ENCODE peak calls at places on chromosomes 3 and 15, in seven cellular contexts. One of them, this sample, is unnamed.
A peak's percentile ranks its signal among the peaks of the same experiment; 100 is the strongest.

GRCh38 chr3:9491506-9491905 is 62.1 kb downstream of the LHFPL4 start:
- DNase-seq in NCI-H1694 treated with DMSO at 0.1 percent for 48 hours: no peak
- DNase-seq in left lobe of liver: no peak
- DNase-seq in A549: no peak
- DNase-seq in HCEC 1CT: no peak
- DNase-seq in H54: no peak
- DNase-seq in fibroblast of lung: no peak
- DNase-seq in this sample: no peak

GRCh38 chr15:87863152-87863551 is 393.4 kb downstream of the NTRK3 start:
- DNase-seq in NCI-H1694 treated with DMSO at 0.1 percent for 48 hours: no peak
- DNase-seq in left lobe of liver: no peak
- DNase-seq in A549: no peak
- DNase-seq in HCEC 1CT: no peak
- DNase-seq in H54: no peak
- DNase-seq in fibroblast of lung: peak; percentile 5
- DNase-seq in this sample: no peak

GRCh38 chr15:41965441-41966413 is 6.6 kb downstream of the EHD4 start:
- DNase-seq in NCI-H1694 treated with DMSO at 0.1 percent for 48 hours: no peak
- DNase-seq in left lobe of liver: peak; percentile 15
- DNase-seq in A549: no peak
- DNase-seq in HCEC 1CT: no peak
- DNase-seq in H54: no peak
- DNase-seq in fibroblast of lung: peak; percentile 27
- DNase-seq in this sample: no peak

GRCh38 chr3:40780801-40781406 is 256.1 kb downstream of the ZNF621 start:
- DNase-seq in NCI-H1694 treated with DMSO at 0.1 percent for 48 hours: no peak
- DNase-seq in left lobe of liver: no peak
- DNase-seq in A549: no peak
- DNase-seq in HCEC 1CT: no peak
- DNase-seq in H54: no peak
- DNase-seq in fibroblast of lung: peak; percentile 45
- DNase-seq in this sample: no peak

GRCh38 chr15:39031596-39031995 is 467.0 kb upstream of the RASGRP1 start:
- DNase-seq in NCI-H1694 treated with DMSO at 0.1 percent for 48 hours: no peak
- DNase-seq in left lobe of liver: no peak
- DNase-seq in A549: no peak
- DNase-seq in HCEC 1CT: no peak
- DNase-seq in H54: no peak
- DNase-seq in fibroblast of lung: no peak
- DNase-seq in this sample: no peak

GRCh38 chr15:93485922-93486327 is 396.9 kb upstream of the RGMA start:
- DNase-seq in NCI-H1694 treated with DMSO at 0.1 percent for 48 hours: no peak
- DNase-seq in left lobe of liver: no peak
- DNase-seq in A549: no peak
- DNase-seq in HCEC 1CT: no peak
- DNase-seq in H54: no peak
- DNase-seq in fibroblast of lung: no peak
- DNase-seq in this sample: no peak

GRCh38 chr3:143975549-143976152 is 4.0 kb downstream of the DIPK2A start:
- DNase-seq in NCI-H1694 treated with DMSO at 0.1 percent for 48 hours: peak; percentile 57
- DNase-seq in left lobe of liver: no peak
- DNase-seq in A549: peak; percentile 15
- DNase-seq in HCEC 1CT: peak; percentile 70
- DNase-seq in H54: no peak
- DNase-seq in fibroblast of lung: peak; percentile 89
- DNase-seq in this sample: peak; percentile 67

GRCh38 chr3:67495751-67496150 is 158.7 kb downstream of the SUCLG2 start:
- DNase-seq in NCI-H1694 treated with DMSO at 0.1 percent for 48 hours: no peak
- DNase-seq in left lobe of liver: no peak
- DNase-seq in A549: no peak
- DNase-seq in HCEC 1CT: no peak
- DNase-seq in H54: no peak
- DNase-seq in fibroblast of lung: no peak
- DNase-seq in this sample: no peak

GRCh38 chr3:127022849-127023248 is 39.9 kb downstream of the PLXNA1 start:
- DNase-seq in NCI-H1694 treated with DMSO at 0.1 percent for 48 hours: no peak
- DNase-seq in left lobe of liver: no peak
- DNase-seq in A549: no peak
- DNase-seq in HCEC 1CT: no peak
- DNase-seq in H54: no peak
- DNase-seq in fibroblast of lung: no peak
- DNase-seq in this sample: no peak

GRCh38 chr15:39846108-39846507 is 63.5 kb upstream of the FSIP1 start:
- DNase-seq in NCI-H1694 treated with DMSO at 0.1 percent for 48 hours: no peak
- DNase-seq in left lobe of liver: no peak
- DNase-seq in A549: no peak
- DNase-seq in HCEC 1CT: no peak
- DNase-seq in H54: no peak
- DNase-seq in fibroblast of lung: no peak
- DNase-seq in this sample: no peak

GRCh38 chr3:43995078-43995928 is 246.4 kb upstream of the TOPAZ1 start:
- DNase-seq in NCI-H1694 treated with DMSO at 0.1 percent for 48 hours: no peak
- DNase-seq in left lobe of liver: no peak
- DNase-seq in A549: no peak
- DNase-seq in HCEC 1CT: no peak
- DNase-seq in H54: peak; percentile 42
- DNase-seq in fibroblast of lung: peak; percentile 27
- DNase-seq in this sample: no peak

GRCh38 chr3:38477057-38477820 is 18.9 kb upstream of the EXOG start:
- DNase-seq in NCI-H1694 treated with DMSO at 0.1 percent for 48 hours: no peak
- DNase-seq in left lobe of liver: no peak
- DNase-seq in A549: no peak
- DNase-seq in HCEC 1CT: no peak
- DNase-seq in H54: no peak
- DNase-seq in fibroblast of lung: no peak
- DNase-seq in this sample: no peak

GRCh38 chr3:13528217-13528801 is 20.6 kb upstream of the FBLN2 start:
- DNase-seq in NCI-H1694 treated with DMSO at 0.1 percent for 48 hours: no peak
- DNase-seq in left lobe of liver: no peak
- DNase-seq in A549: peak; percentile 73
- DNase-seq in HCEC 1CT: no peak
- DNase-seq in H54: no peak
- DNase-seq in fibroblast of lung: no peak
- DNase-seq in this sample: no peak

GRCh38 chr3:66393486-66394260 is 107.1 kb downstream of the LRIG1 start:
- DNase-seq in NCI-H1694 treated with DMSO at 0.1 percent for 48 hours: no peak
- DNase-seq in left lobe of liver: no peak
- DNase-seq in A549: no peak
- DNase-seq in HCEC 1CT: no peak
- DNase-seq in H54: no peak
- DNase-seq in fibroblast of lung: no peak
- DNase-seq in this sample: no peak

GRCh38 chr3:197028711-197029510 is 706 bp downstream of the MELTF start:
- DNase-seq in NCI-H1694 treated with DMSO at 0.1 percent for 48 hours: no peak
- DNase-seq in left lobe of liver: peak; percentile 44
- DNase-seq in A549: no peak
- DNase-seq in HCEC 1CT: no peak
- DNase-seq in H54: no peak
- DNase-seq in fibroblast of lung: no peak
- DNase-seq in this sample: no peak

GRCh38 chr3:52109556-52110380 is 44.5 kb downstream of the POC1A start:
- DNase-seq in NCI-H1694 treated with DMSO at 0.1 percent for 48 hours: no peak
- DNase-seq in left lobe of liver: no peak
- DNase-seq in A549: no peak
- DNase-seq in HCEC 1CT: no peak
- DNase-seq in H54: no peak
- DNase-seq in fibroblast of lung: peak; percentile 60
- DNase-seq in this sample: no peak

GRCh38 chr15:81281925-81282895 is 41.7 kb downstream of the STARD5 start:
- DNase-seq in NCI-H1694 treated with DMSO at 0.1 percent for 48 hours: no peak
- DNase-seq in left lobe of liver: peak; percentile 44
- DNase-seq in A549: no peak
- DNase-seq in HCEC 1CT: no peak
- DNase-seq in H54: no peak
- DNase-seq in fibroblast of lung: no peak
- DNase-seq in this sample: no peak

GRCh38 chr3:60594025-60594424 is 657.2 kb downstream of the FHIT start:
- DNase-seq in NCI-H1694 treated with DMSO at 0.1 percent for 48 hours: no peak
- DNase-seq in left lobe of liver: peak; percentile 86
- DNase-seq in A549: no peak
- DNase-seq in HCEC 1CT: no peak
- DNase-seq in H54: no peak
- DNase-seq in fibroblast of lung: peak; percentile 88
- DNase-seq in this sample: no peak

GRCh38 chr3:142211034-142211433 is 14.4 kb downstream of the GK5 start:
- DNase-seq in NCI-H1694 treated with DMSO at 0.1 percent for 48 hours: peak; percentile 35
- DNase-seq in left lobe of liver: no peak
- DNase-seq in A549: no peak
- DNase-seq in HCEC 1CT: no peak
- DNase-seq in H54: no peak
- DNase-seq in fibroblast of lung: peak; percentile 7
- DNase-seq in this sample: no peak

GRCh38 chr15:77292924-77293558 is 126.9 kb downstream of the PEAK1 start:
- DNase-seq in NCI-H1694 treated with DMSO at 0.1 percent for 48 hours: no peak
- DNase-seq in left lobe of liver: no peak
- DNase-seq in A549: no peak
- DNase-seq in HCEC 1CT: no peak
- DNase-seq in H54: no peak
- DNase-seq in fibroblast of lung: no peak
- DNase-seq in this sample: peak; percentile 4

GRCh38 chr15:77857419-77857818 is 220.1 kb downstream of the TBC1D2B start:
- DNase-seq in NCI-H1694 treated with DMSO at 0.1 percent for 48 hours: no peak
- DNase-seq in left lobe of liver: no peak
- DNase-seq in A549: no peak
- DNase-seq in HCEC 1CT: no peak
- DNase-seq in H54: no peak
- DNase-seq in fibroblast of lung: no peak
- DNase-seq in this sample: no peak

GRCh38 chr3:112042842-112043280 is 8.3 kb downstream of the TMPRSS7 start:
- DNase-seq in NCI-H1694 treated with DMSO at 0.1 percent for 48 hours: no peak
- DNase-seq in left lobe of liver: no peak
- DNase-seq in A549: no peak
- DNase-seq in HCEC 1CT: no peak
- DNase-seq in H54: no peak
- DNase-seq in fibroblast of lung: no peak
- DNase-seq in this sample: no peak

GRCh38 chr3:63654246-63654645 is 1.8 kb downstream of the SNTN start:
- DNase-seq in NCI-H1694 treated with DMSO at 0.1 percent for 48 hours: no peak
- DNase-seq in left lobe of liver: no peak
- DNase-seq in A549: no peak
- DNase-seq in HCEC 1CT: peak; percentile 13
- DNase-seq in H54: no peak
- DNase-seq in fibroblast of lung: no peak
- DNase-seq in this sample: peak; percentile 62

GRCh38 chr3:173380681-173381080 is 16.9 kb upstream of the NLGN1 start:
- DNase-seq in NCI-H1694 treated with DMSO at 0.1 percent for 48 hours: no peak
- DNase-seq in left lobe of liver: no peak
- DNase-seq in A549: no peak
- DNase-seq in HCEC 1CT: no peak
- DNase-seq in H54: no peak
- DNase-seq in fibroblast of lung: no peak
- DNase-seq in this sample: no peak

GRCh38 chr3:154121236-154122095 is at the start of gene ARHGEF26:
- DNase-seq in NCI-H1694 treated with DMSO at 0.1 percent for 48 hours: no peak
- DNase-seq in left lobe of liver: peak; percentile 96
- DNase-seq in A549: peak; percentile 83
- DNase-seq in HCEC 1CT: peak; percentile 6
- DNase-seq in H54: peak; percentile 58
- DNase-seq in fibroblast of lung: peak; percentile 67
- DNase-seq in this sample: no peak

GRCh38 chr3:170360476-170360875 is 3.0 kb downstream of the SKIL start:
- DNase-seq in NCI-H1694 treated with DMSO at 0.1 percent for 48 hours: no peak
- DNase-seq in left lobe of liver: no peak
- DNase-seq in A549: no peak
- DNase-seq in HCEC 1CT: no peak
- DNase-seq in H54: no peak
- DNase-seq in fibroblast of lung: peak; percentile 62
- DNase-seq in this sample: no peak

GRCh38 chr3:18556503-18556902 is 131.4 kb upstream of the SATB1 start:
- DNase-seq in NCI-H1694 treated with DMSO at 0.1 percent for 48 hours: no peak
- DNase-seq in left lobe of liver: no peak
- DNase-seq in A549: no peak
- DNase-seq in HCEC 1CT: no peak
- DNase-seq in H54: no peak
- DNase-seq in fibroblast of lung: no peak
- DNase-seq in this sample: no peak

GRCh38 chr15:49900036-49900435 is 219.0 kb downstream of the ATP8B4 start:
- DNase-seq in NCI-H1694 treated with DMSO at 0.1 percent for 48 hours: no peak
- DNase-seq in left lobe of liver: no peak
- DNase-seq in A549: no peak
- DNase-seq in HCEC 1CT: peak; percentile 21
- DNase-seq in H54: no peak
- DNase-seq in fibroblast of lung: peak; percentile 64
- DNase-seq in this sample: no peak

GRCh38 chr15:71186971-71187960 is 72.0 kb downstream of the THSD4 start:
- DNase-seq in NCI-H1694 treated with DMSO at 0.1 percent for 48 hours: no peak
- DNase-seq in left lobe of liver: no peak
- DNase-seq in A549: no peak
- DNase-seq in HCEC 1CT: no peak
- DNase-seq in H54: no peak
- DNase-seq in fibroblast of lung: no peak
- DNase-seq in this sample: no peak

GRCh38 chr3:129950318-129951046 is 24.0 kb upstream of the TRH start:
- DNase-seq in NCI-H1694 treated with DMSO at 0.1 percent for 48 hours: no peak
- DNase-seq in left lobe of liver: no peak
- DNase-seq in A549: no peak
- DNase-seq in HCEC 1CT: no peak
- DNase-seq in H54: no peak
- DNase-seq in fibroblast of lung: no peak
- DNase-seq in this sample: no peak

GRCh38 chr3:168933614-168934013 is 729.9 kb downstream of the MECOM start:
- DNase-seq in NCI-H1694 treated with DMSO at 0.1 percent for 48 hours: no peak
- DNase-seq in left lobe of liver: no peak
- DNase-seq in A549: no peak
- DNase-seq in HCEC 1CT: peak; percentile 34
- DNase-seq in H54: no peak
- DNase-seq in fibroblast of lung: no peak
- DNase-seq in this sample: peak; percentile 62

GRCh38 chr3:42031808-42032475 is 59.2 kb upstream of the TRAK1 start:
- DNase-seq in NCI-H1694 treated with DMSO at 0.1 percent for 48 hours: no peak
- DNase-seq in left lobe of liver: peak; percentile 42
- DNase-seq in A549: no peak
- DNase-seq in HCEC 1CT: no peak
- DNase-seq in H54: no peak
- DNase-seq in fibroblast of lung: no peak
- DNase-seq in this sample: peak; percentile 41

GRCh38 chr3:124230432-124230831 is 238.5 kb upstream of the ROPN1 start:
- DNase-seq in NCI-H1694 treated with DMSO at 0.1 percent for 48 hours: no peak
- DNase-seq in left lobe of liver: no peak
- DNase-seq in A549: no peak
- DNase-seq in HCEC 1CT: no peak
- DNase-seq in H54: no peak
- DNase-seq in fibroblast of lung: no peak
- DNase-seq in this sample: no peak

GRCh38 chr3:157081681-157082210 is 78.2 kb downstream of the CCNL1 start:
- DNase-seq in NCI-H1694 treated with DMSO at 0.1 percent for 48 hours: no peak
- DNase-seq in left lobe of liver: peak; percentile 86
- DNase-seq in A549: peak; percentile 85
- DNase-seq in HCEC 1CT: peak; percentile 93
- DNase-seq in H54: peak; percentile 78
- DNase-seq in fibroblast of lung: peak; percentile 91
- DNase-seq in this sample: peak; percentile 98

GRCh38 chr3:108103971-108104797 is 13.4 kb upstream of the CD47 start:
- DNase-seq in NCI-H1694 treated with DMSO at 0.1 percent for 48 hours: peak; percentile 83
- DNase-seq in left lobe of liver: peak; percentile 71
- DNase-seq in A549: no peak
- DNase-seq in HCEC 1CT: no peak
- DNase-seq in H54: no peak
- DNase-seq in fibroblast of lung: peak; percentile 35
- DNase-seq in this sample: no peak

GRCh38 chr3:177284383-177284881 is 87.2 kb upstream of the TBL1XR1 start:
- DNase-seq in NCI-H1694 treated with DMSO at 0.1 percent for 48 hours: no peak
- DNase-seq in left lobe of liver: no peak
- DNase-seq in A549: peak; percentile 19
- DNase-seq in HCEC 1CT: peak; percentile 83
- DNase-seq in H54: peak; percentile 20
- DNase-seq in fibroblast of lung: peak; percentile 82
- DNase-seq in this sample: no peak